ENCODE peak calls at places on chromosomes 5 and 9, in seven cellular contexts. E, P, U, J, C, V and Q are unnamed samples.

GRCh38 chr5:137606401-137606800 is 107.3 kb upstream of the SPOCK1 start:
- DNase-seq in E (no peak), P (no peak), U (no peak), J (no peak), C (no peak), V (no peak), Q (no peak)

GRCh38 chr9:129604766-129605163 is 16.1 kb downstream of the C9orf50 start:
- DNase-seq in E (no peak), P (no peak), U (no peak), J (no peak), C (no peak), V (no peak), Q (no peak)

GRCh38 chr5:61397238-61397637 is 65.2 kb downstream of the ZSWIM6 start:
- DNase-seq in E (no peak), P (no peak), U (peak), J (peak), C (no peak), V (no peak), Q (no peak)

GRCh38 chr9:79812507-79813261 is 240.9 kb downstream of the TLE4 start:
- DNase-seq in E (no peak), P (no peak), U (no peak), J (no peak), C (no peak), V (no peak), Q (no peak)

GRCh38 chr5:137600721-137601360 is 101.7 kb upstream of the SPOCK1 start:
- DNase-seq in E (no peak), P (no peak), U (no peak), J (no peak), C (no peak), V (no peak), Q (no peak)

GRCh38 chr5:130141689-130142320 is 237.5 kb downstream of the CHSY3 start:
- DNase-seq in E (peak), P (no peak), U (no peak), J (peak), C (peak), V (peak), Q (peak)

GRCh38 chr5:1110930-1111726 is 735 bp downstream of the SLC12A7 start:
- DNase-seq in E (no peak), P (peak), U (no peak), J (no peak), C (no peak), V (no peak), Q (peak)

GRCh38 chr5:1633605-1634336 is 110.0 kb upstream of the LPCAT1 start:
- DNase-seq in E (peak), P (peak), U (peak), J (peak), C (peak), V (peak), Q (peak)

GRCh38 chr5:107948377-107948776 is 277.6 kb upstream of the EFNA5 start:
- DNase-seq in E (no peak), P (no peak), U (no peak), J (no peak), C (no peak), V (no peak), Q (no peak)

GRCh38 chr5:178104492-178104891 is 8.8 kb upstream of the N4BP3 start:
- DNase-seq in E (no peak), P (no peak), U (no peak), J (no peak), C (no peak), V (no peak), Q (no peak)

GRCh38 chr5:63401434-63402046 is 560.7 kb downstream of the HTR1A start:
- DNase-seq in E (peak), P (peak), U (peak), J (peak), C (peak), V (peak), Q (peak)

GRCh38 chr9:33025572-33026347 is 687 bp downstream of the DNAJA1 start:
- DNase-seq in E (peak), P (no peak), U (peak), J (peak), C (peak), V (peak), Q (peak)

GRCh38 chr9:132412089-132412488 is 2.1 kb downstream of the CFAP77 start:
- DNase-seq in E (peak), P (no peak), U (no peak), J (peak), C (peak), V (peak), Q (peak)

GRCh38 chr9:89802809-89803355 is 198.1 kb downstream of the GADD45G start:
- DNase-seq in E (no peak), P (no peak), U (no peak), J (no peak), C (no peak), V (no peak), Q (no peak)

GRCh38 chr9:93567271-93567959 is 9.0 kb upstream of the PHF2 start:
- DNase-seq in E (no peak), P (no peak), U (no peak), J (no peak), C (no peak), V (peak), Q (no peak)

GRCh38 chr5:171661146-171661545 is 124.5 kb upstream of the SMIM23 start:
- DNase-seq in E (no peak), P (no peak), U (no peak), J (no peak), C (no peak), V (no peak), Q (no peak)

GRCh38 chr5:111743993-111744392 is 13.0 kb downstream of the NREP start:
- DNase-seq in E (no peak), P (no peak), U (peak), J (peak), C (no peak), V (peak), Q (no peak)

GRCh38 chr5:38226091-38226490 is 32.3 kb upstream of the EGFLAM start:
- DNase-seq in E (no peak), P (no peak), U (no peak), J (no peak), C (no peak), V (peak), Q (no peak)

GRCh38 chr5:122385786-122386185 is 73.7 kb downstream of the SNCAIP start:
- DNase-seq in E (no peak), P (no peak), U (peak), J (no peak), C (no peak), V (no peak), Q (no peak)

GRCh38 chr5:27125856-27126255 is 87.5 kb upstream of the CDH9 start:
- DNase-seq in E (no peak), P (no peak), U (no peak), J (no peak), C (no peak), V (no peak), Q (peak)
- H3K18ac ChIP-seq in E (no peak), P (no peak), U (no peak), J (no peak), C (no peak), V (no peak), Q (no peak)

GRCh38 chr9:18330736-18331335 is 143.1 kb upstream of the ADAMTSL1 start:
- DNase-seq in E (no peak), P (peak), U (no peak), J (no peak), C (no peak), V (no peak), Q (peak)
- H3K18ac ChIP-seq in E (no peak), P (no peak), U (no peak), J (no peak), C (no peak), V (no peak), Q (no peak)

GRCh38 chr5:160250826-160251225 is 21.5 kb downstream of the FABP6 start:
- DNase-seq in E (no peak), P (no peak), U (no peak), J (no peak), C (no peak), V (no peak), Q (no peak)
- H3K18ac ChIP-seq in E (no peak), P (no peak), U (no peak), J (no peak), C (no peak), V (no peak), Q (no peak)

GRCh38 chr5:40332945-40333344 is 346.8 kb upstream of the PTGER4 start:
- DNase-seq in E (no peak), P (no peak), U (no peak), J (no peak), C (no peak), V (no peak), Q (no peak)

GRCh38 chr5:40334242-40334635 is 345.5 kb upstream of the PTGER4 start:
- DNase-seq in E (no peak), P (no peak), U (no peak), J (no peak), C (no peak), V (no peak), Q (no peak)

DNA sequence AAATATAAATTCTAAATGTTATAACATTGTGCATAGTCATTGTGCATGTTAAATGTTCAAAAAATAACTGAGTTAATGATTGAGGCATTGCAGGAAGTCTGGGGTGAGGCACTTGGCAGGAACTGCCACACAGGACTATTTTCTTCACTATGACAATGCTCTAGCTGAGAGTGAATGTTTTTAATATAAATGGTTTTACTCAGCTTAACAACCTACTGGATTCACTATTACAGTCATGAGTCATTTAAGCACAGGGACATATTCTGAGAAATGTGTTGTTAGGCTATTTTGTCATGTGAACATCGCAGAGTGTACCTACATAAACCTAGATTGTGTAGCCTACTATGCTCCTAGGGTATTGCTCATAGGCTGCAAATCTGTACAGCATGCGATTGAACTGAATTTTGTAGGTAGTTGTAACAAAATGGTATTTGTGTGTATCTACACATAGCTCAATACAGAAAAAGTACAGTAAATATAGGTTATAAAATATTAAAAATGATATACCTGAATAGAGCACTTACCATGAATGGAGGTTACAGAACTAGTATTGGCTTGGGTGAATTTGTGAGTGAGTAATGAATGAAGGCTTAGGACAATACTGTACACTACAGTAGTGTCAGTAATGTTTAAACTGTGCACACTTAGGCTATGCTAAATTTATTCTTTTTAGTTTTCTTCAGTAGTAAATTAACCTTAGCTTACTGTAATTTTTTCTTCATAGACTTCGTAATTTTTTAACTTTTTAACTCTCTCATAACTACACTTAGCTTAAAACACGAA is 346.1 kb upstream of the PTGER4 start:
- DNase-seq in E (no peak), P (no peak), U (peak), J (no peak), C (no peak), V (no peak), Q (no peak)
- H3K18ac ChIP-seq in E (no peak), P (no peak), U (no peak), J (no peak), C (no peak), V (no peak), Q (no peak)

GRCh38 chr5:75043736-75044264 is 8.6 kb downstream of the GCNT4 start:
- DNase-seq in E (no peak), P (no peak), U (no peak), J (no peak), C (no peak), V (no peak), Q (no peak)

GRCh38 chr5:75044406-75044805 is 8.0 kb downstream of the GCNT4 start:
- DNase-seq in E (no peak), P (no peak), U (no peak), J (no peak), C (no peak), V (no peak), Q (no peak)

GRCh38 chr5:75045071-75045470 is 7.3 kb downstream of the GCNT4 start:
- DNase-seq in E (no peak), P (no peak), U (no peak), J (no peak), C (no peak), V (no peak), Q (no peak)

GRCh38 chr5:75040973-75041372 is 11.4 kb downstream of the GCNT4 start:
- DNase-seq in E (no peak), P (no peak), U (peak), J (no peak), C (no peak), V (no peak), Q (no peak)

DNA sequence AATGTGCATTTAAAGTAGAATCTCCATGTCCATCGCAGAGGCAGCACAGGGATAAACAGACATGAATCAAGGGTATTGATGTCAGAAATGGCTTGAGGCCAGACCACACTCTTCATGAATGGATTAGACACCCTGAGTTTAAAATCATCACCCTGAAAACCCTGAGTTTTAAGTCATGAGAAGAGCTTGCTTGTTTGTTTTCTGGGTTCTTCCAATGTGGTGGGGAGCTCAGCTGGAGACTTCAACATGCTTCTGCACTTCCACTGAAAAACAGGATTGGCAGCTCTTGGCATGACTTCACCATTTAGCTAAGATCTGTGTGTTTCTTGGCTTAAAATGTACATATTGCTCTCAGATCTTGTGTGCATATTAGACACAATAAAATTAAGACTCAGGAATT is 9.8 kb downstream of the GCNT4 start:
- DNase-seq in E (no peak), P (no peak), U (no peak), J (no peak), C (no peak), V (no peak), Q (no peak)
- H3K18ac ChIP-seq in E (no peak), P (no peak), U (no peak), J (no peak), C (no peak), V (no peak), Q (no peak)